ENCODE peak calls at places on chromosome X, in ten cellular contexts. F is transverse colon, P is tibial nerve, T is HCT116, L is A549, C is right lobe of liver, I is H1, W is breast epithelium, S is Peyer's patch, V is suprapubic skin. B is an unnamed sample.

GRCh38 chrX:68947882-68948605 is 119.2 kb downstream of the EFNB1 start:
- DNase-seq in F (no peak), P (no peak), T (no peak), L (no peak), C (no peak), I (no peak), W (no peak), S (no peak), V (no peak), B (no peak)

GRCh38 chrX:131881194-131881593 is 141.9 kb upstream of the STK26 start:
- DNase-seq in F (no peak), P (no peak), T (no peak), L (no peak), C (no peak), I (no peak), W (no peak), S (no peak), V (no peak), B (no peak)

GRCh38 chrX:72467171-72467570 is 105.5 kb downstream of the HDAC8 start:
- DNase-seq in F (no peak), P (no peak), T (no peak), L (no peak), C (no peak), I (no peak), W (no peak), S (no peak), V (no peak), B (no peak)

GRCh38 chrX:121161501-121161933 is 114.1 kb downstream of the GLUD2 start:
- DNase-seq in F (no peak), P (no peak), T (no peak), L (no peak), C (no peak), I (no peak), W (no peak), S (no peak), V (no peak), B (no peak)

GRCh38 chrX:18406531-18407266 is 18.7 kb upstream of the CDKL5 start:
- DNase-seq in F (no peak), P (no peak), T (no peak), L (no peak), C (no peak), I (no peak), W (no peak), S (no peak), V (no peak), B (no peak)

GRCh38 chrX:23764183-23764582 is 18.8 kb upstream of the SAT1 start:
- DNase-seq in F (no peak), P (no peak), T (no peak), L (no peak), C (no peak), I (no peak), W (no peak), S (no peak), V (no peak), B (no peak)

GRCh38 chrX:72392816-72393800 is 87.4 kb upstream of the CITED1 start:
- DNase-seq in F (no peak), P (no peak), T (no peak), L (no peak), C (no peak), I (no peak), W (no peak), S (no peak), V (no peak), B (no peak)

GRCh38 chrX:319579-320125 is 1.1 kb upstream of the GTPBP6 start:
- DNase-seq in F (peak; percentile 35), P (no peak), T (no peak), L (no peak), C (peak; percentile 58), I (no peak), W (no peak), S (no peak), V (peak; percentile 82), B (no peak)

GRCh38 chrX:109281478-109282275 is 200.2 kb downstream of the GUCY2F start:
- DNase-seq in F (peak; percentile 9), P (no peak), T (no peak), L (no peak), C (no peak), I (no peak), W (no peak), S (peak; percentile 49), V (no peak), B (no peak)

GRCh38 chrX:14026121-14026520 is 3.6 kb downstream of the GEMIN8 start:
- DNase-seq in F (no peak), P (no peak), T (no peak), L (no peak), C (no peak), I (no peak), W (no peak), S (no peak), V (no peak), B (no peak)

GRCh38 chrX:105706041-105706440 is 116.3 kb upstream of the NRK start:
- DNase-seq in F (no peak), P (no peak), T (no peak), L (no peak), C (no peak), I (no peak), W (no peak), S (no peak), V (no peak), B (no peak)

GRCh38 chrX:17374619-17375360 is at the start of gene NHS:
- DNase-seq in F (peak; percentile 75), P (peak; percentile 52), T (peak; percentile 61), L (peak; percentile 68), C (peak; percentile 50), I (peak; percentile 70), W (peak; percentile 52), S (peak; percentile 66), V (peak; percentile 77), B (peak; percentile 27)

GRCh38 chrX:30965751-30966150 is 76.7 kb upstream of the TAB3 start:
- DNase-seq in F (no peak), P (no peak), T (no peak), L (no peak), C (no peak), I (no peak), W (no peak), S (no peak), V (no peak), B (no peak)

GRCh38 chrX:19886375-19886774 is 1.0 kb downstream of the SH3KBP1 start:
- DNase-seq in F (no peak), P (no peak), T (no peak), L (no peak), C (no peak), I (no peak), W (no peak), S (no peak), V (no peak), B (no peak)

GRCh38 chrX:3811331-3812311 is 98.2 kb upstream of the PRKX start:
- DNase-seq in F (peak; percentile 28), P (no peak), T (peak; percentile 6), L (peak; percentile 40), C (no peak), I (no peak), W (peak; percentile 35), S (peak; percentile 71), V (no peak), B (no peak)

GRCh38 chrX:34562006-34562405 is 95.1 kb downstream of the TMEM47 start:
- DNase-seq in F (no peak), P (no peak), T (no peak), L (no peak), C (no peak), I (no peak), W (no peak), S (no peak), V (no peak), B (no peak)

GRCh38 chrX:15988661-15989603 is 134.3 kb upstream of the AP1S2 start:
- DNase-seq in F (no peak), P (no peak), T (no peak), L (no peak), C (no peak), I (no peak), W (no peak), S (no peak), V (no peak), B (no peak)
- TF ChIP-seq POLR2A in F (no peak), P (no peak), T (no peak), L (no peak), C (no peak), I (no peak), W (no peak), S (no peak), V (no peak), B (no peak)

DNA sequence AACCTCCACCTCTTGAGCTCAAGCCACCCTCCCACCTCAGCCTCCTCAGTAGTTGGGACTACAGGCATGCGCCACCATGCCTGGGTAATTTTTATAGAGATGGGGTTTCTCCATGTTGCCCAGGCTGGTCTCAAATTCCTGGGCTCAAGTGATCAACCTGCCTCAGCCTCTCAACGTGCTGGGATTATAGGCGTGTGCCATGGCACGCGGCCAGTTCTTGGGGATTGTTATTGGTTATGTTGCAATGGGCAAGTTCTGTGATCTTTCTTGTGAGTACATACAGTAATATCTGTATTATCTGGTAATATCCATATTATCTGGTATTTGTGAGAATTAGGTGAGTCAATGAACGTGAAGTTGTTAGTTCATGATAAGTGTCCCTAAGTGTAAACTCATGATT is 90.3 kb upstream of the TBL1X start:
- DNase-seq in F (peak; percentile 74), P (no peak), T (no peak), L (no peak), C (peak; percentile 55), I (no peak), W (no peak), S (peak; percentile 53), V (no peak), B (no peak)
- TF ChIP-seq POLR2A in F (no peak), P (no peak), T (no peak), L (no peak), C (no peak), I (no peak), W (no peak), S (no peak), V (no peak), B (no peak)

DNA sequence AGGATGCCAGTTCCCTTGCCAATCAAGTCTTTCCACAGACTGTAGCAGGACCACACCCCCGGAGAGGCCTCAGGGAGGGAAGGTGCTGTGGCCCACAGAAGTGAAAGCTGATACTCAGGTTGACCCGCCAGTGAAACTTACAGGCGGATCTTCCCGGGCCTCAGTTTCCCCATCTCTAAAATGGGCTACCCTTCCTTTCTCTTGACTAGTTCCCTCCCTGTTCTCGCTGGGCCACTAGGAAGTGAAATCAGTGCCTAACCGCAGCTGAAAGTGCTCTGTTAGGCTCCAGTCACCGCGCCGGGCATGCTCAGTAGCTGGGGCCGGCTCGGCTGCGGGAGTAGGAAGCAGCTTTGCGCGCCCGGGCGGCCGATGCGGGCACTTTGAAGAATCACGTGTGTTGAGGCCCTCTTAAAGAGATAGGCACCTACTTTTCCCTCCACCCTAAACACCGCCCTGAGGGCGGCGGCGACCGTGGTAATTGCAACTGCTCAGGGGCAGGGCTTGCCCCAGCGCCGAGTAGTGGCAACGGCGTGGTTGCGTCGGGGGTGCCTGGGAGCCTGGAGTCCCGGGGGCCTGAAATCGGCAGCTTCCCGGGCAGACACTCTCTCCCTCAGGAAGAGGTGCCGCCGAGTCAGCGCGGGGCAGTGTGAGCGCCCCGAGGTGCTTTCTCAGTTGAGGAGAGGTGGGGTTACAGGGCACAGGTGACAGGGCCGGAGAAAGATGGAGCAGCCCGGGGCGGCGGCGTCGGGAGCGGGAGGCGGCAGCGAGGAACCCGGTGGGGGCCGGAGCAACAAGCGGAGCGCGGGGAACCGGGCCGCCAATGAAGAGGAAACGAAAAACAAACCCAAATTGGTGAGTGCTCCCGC is at the start of gene DIAPH2:
- DNase-seq in F (peak; percentile 87), P (peak; percentile 54), T (peak; percentile 61), L (peak; percentile 46), C (peak; percentile 86), I (peak; percentile 67), W (peak; percentile 43), S (peak; percentile 93), V (peak; percentile 87), B (peak; percentile 34)
- TF ChIP-seq POLR2A in F (peak; percentile 65), P (no peak), T (no peak), L (peak; percentile 11), C (peak; percentile 61), I (no peak), W (no peak), S (peak; percentile 43), V (no peak), B (peak; percentile 16)

GRCh38 chrX:11351375-11352295 is 58.4 kb downstream of the AMELX start:
- DNase-seq in F (peak; percentile 53), P (peak; percentile 16), T (no peak), L (no peak), C (peak; percentile 42), I (no peak), W (no peak), S (peak; percentile 58), V (peak; percentile 65), B (no peak)
- TF ChIP-seq POLR2A in F (no peak), P (no peak), T (no peak), L (no peak), C (no peak), I (no peak), W (no peak), S (no peak), V (no peak), B (no peak)